ENCODE peak calls at places on chromosome 19, in eight cellular contexts. X is fibroblast of lung; W is testis; J is iPS DF 6.9; R is thoracic aorta; Y is heart left ventricle; C is CD4-positive, alpha-beta T cell; S is cardiac muscle cell. U is an unnamed sample.

GRCh38 chr19:54162241-54162805 is 2.8 kb upstream of the LENG1 start:
- DNase-seq in X (peak; percentile 54), W (peak; percentile 88), J (no peak), R (peak; percentile 40), Y (peak; percentile 82), C (peak; percentile 77), S (peak; percentile 73), U (peak; percentile 27)

GRCh38 chr19:18415177-18415867 is 3.9 kb upstream of the SSBP4 start:
- DNase-seq in X (peak; percentile 59), W (peak; percentile 83), J (no peak), R (no peak), Y (peak; percentile 90), C (no peak), S (peak; percentile 97), U (no peak)

GRCh38 chr19:5477451-5478215 is 22.4 kb downstream of the ZNRF4 start:
- DNase-seq in X (no peak), W (no peak), J (no peak), R (no peak), Y (no peak), C (no peak), S (no peak), U (no peak)

GRCh38 chr19:1411255-1412191 is 4.1 kb downstream of the DAZAP1 start:
- DNase-seq in X (peak; percentile 65), W (no peak), J (no peak), R (peak; percentile 24), Y (peak; percentile 80), C (no peak), S (peak; percentile 31), U (peak; percentile 95)

GRCh38 chr19:282501-282900 is 8.7 kb downstream of the PLPP2 start:
- DNase-seq in X (no peak), W (no peak), J (no peak), R (no peak), Y (no peak), C (no peak), S (no peak), U (no peak)

GRCh38 chr19:280541-281007 is 10.6 kb downstream of the PLPP2 start:
- DNase-seq in X (no peak), W (no peak), J (no peak), R (no peak), Y (no peak), C (no peak), S (no peak), U (no peak)

GRCh38 chr19:45469835-45470146 is 2.0 kb downstream of the FOSB start:
- DNase-seq in X (no peak), W (peak; percentile 96), J (no peak), R (peak; percentile 80), Y (no peak), C (no peak), S (no peak), U (peak; percentile 46)

GRCh38 chr19:35846038-35846668 is 6.2 kb downstream of the NPHS1 start:
- DNase-seq in X (no peak), W (no peak), J (no peak), R (no peak), Y (no peak), C (no peak), S (no peak), U (peak; percentile 19)

GRCh38 chr19:54418930-54419800 is 3.9 kb downstream of the TTYH1 start:
- DNase-seq in X (no peak), W (no peak), J (no peak), R (no peak), Y (no peak), C (no peak), S (no peak), U (no peak)

GRCh38 chr19:17103177-17103576 is 27.6 kb downstream of the MYO9B start:
- DNase-seq in X (no peak), W (peak; percentile 34), J (peak; percentile 41), R (no peak), Y (no peak), C (no peak), S (peak; percentile 59), U (no peak)

GRCh38 chr19:56162258-56162657 is 13.6 kb upstream of the GALP start:
- DNase-seq in X (peak; percentile 26), W (no peak), J (no peak), R (no peak), Y (no peak), C (no peak), S (peak; percentile 37), U (no peak)

GRCh38 chr19:43848821-43849220 is 21.7 kb downstream of the ZNF283 start:
- DNase-seq in X (no peak), W (no peak), J (no peak), R (no peak), Y (no peak), C (no peak), S (no peak), U (no peak)

GRCh38 chr19:1161716-1162115 is 12.4 kb downstream of the SBNO2 start:
- DNase-seq in X (no peak), W (no peak), J (no peak), R (no peak), Y (no peak), C (no peak), S (peak; percentile 27), U (no peak)

GRCh38 chr19:17719730-17720486 is 628 bp downstream of the MAP1S start:
- DNase-seq in X (no peak), W (no peak), J (no peak), R (no peak), Y (no peak), C (peak; percentile 43), S (no peak), U (peak; percentile 47)

GRCh38 chr19:55703790-55704215 is 28.8 kb downstream of the EPN1 start:
- DNase-seq in X (peak; percentile 6), W (peak; percentile 84), J (peak; percentile 31), R (no peak), Y (peak; percentile 26), C (peak; percentile 59), S (peak; percentile 38), U (peak; percentile 4)

GRCh38 chr19:9782282-9782681 is 13.7 kb upstream of the ZNF846 start:
- DNase-seq in X (no peak), W (no peak), J (no peak), R (no peak), Y (no peak), C (no peak), S (no peak), U (no peak)

GRCh38 chr19:58044886-58045285 is 11.1 kb downstream of the ZSCAN1 start:
- DNase-seq in X (no peak), W (peak; percentile 39), J (no peak), R (no peak), Y (no peak), C (no peak), S (no peak), U (no peak)

GRCh38 chr19:58046856-58047255 is 12.2 kb upstream of the ZNF135 start:
- DNase-seq in X (no peak), W (no peak), J (no peak), R (no peak), Y (no peak), C (no peak), S (no peak), U (no peak)

GRCh38 chr19:58042709-58043340 is 9.0 kb downstream of the ZSCAN1 start:
- DNase-seq in X (no peak), W (no peak), J (no peak), R (no peak), Y (no peak), C (no peak), S (no peak), U (no peak)

GRCh38 chr19:58045411-58046050 is 11.7 kb downstream of the ZSCAN1 start:
- DNase-seq in X (no peak), W (no peak), J (no peak), R (no peak), Y (no peak), C (no peak), S (no peak), U (no peak)

GRCh38 chr19:58044391-58044790 is 10.6 kb downstream of the ZSCAN1 start:
- DNase-seq in X (no peak), W (no peak), J (no peak), R (no peak), Y (no peak), C (no peak), S (no peak), U (no peak)
- H3K27ac ChIP-seq in X (no peak overlapping the region), W (no peak overlapping the region), J (no peak overlapping the region), R (no peak overlapping the region), Y (no peak overlapping the region), C (no peak overlapping the region), S (no peak overlapping the region), U (no peak overlapping the region)

GRCh38 chr19:49455729-49456128 is 2.7 kb downstream of the ALDH16A1 start:
- DNase-seq in X (no peak), W (no peak), J (no peak), R (no peak), Y (no peak), C (no peak), S (no peak), U (no peak)

GRCh38 chr19:49453757-49454248 is 778 bp downstream of the ALDH16A1 start:
- DNase-seq in X (no peak), W (no peak), J (no peak), R (no peak), Y (no peak), C (no peak), S (peak; percentile 8), U (no peak)

GRCh38 chr19:49458567-49458903 is 5.5 kb downstream of the ALDH16A1 start:
- DNase-seq in X (no peak), W (no peak), J (no peak), R (no peak), Y (no peak), C (no peak), S (no peak), U (no peak)

GRCh38 chr19:49459388-49459787 is 6.4 kb downstream of the ALDH16A1 start:
- DNase-seq in X (no peak), W (no peak), J (no peak), R (no peak), Y (no peak), C (no peak), S (no peak), U (no peak)

GRCh38 chr19:49456351-49456750 is 3.3 kb downstream of the ALDH16A1 start:
- DNase-seq in X (no peak), W (no peak), J (no peak), R (no peak), Y (no peak), C (no peak), S (peak; percentile 13), U (no peak)
- H3K27ac ChIP-seq in X (no peak overlapping the region), W (peak overlapping the region; percentile 60), J (no peak overlapping the region), R (no peak overlapping the region), Y (peak overlapping the region; percentile 63), C (no peak overlapping the region), S (no peak overlapping the region), U (no peak overlapping the region)

DNA sequence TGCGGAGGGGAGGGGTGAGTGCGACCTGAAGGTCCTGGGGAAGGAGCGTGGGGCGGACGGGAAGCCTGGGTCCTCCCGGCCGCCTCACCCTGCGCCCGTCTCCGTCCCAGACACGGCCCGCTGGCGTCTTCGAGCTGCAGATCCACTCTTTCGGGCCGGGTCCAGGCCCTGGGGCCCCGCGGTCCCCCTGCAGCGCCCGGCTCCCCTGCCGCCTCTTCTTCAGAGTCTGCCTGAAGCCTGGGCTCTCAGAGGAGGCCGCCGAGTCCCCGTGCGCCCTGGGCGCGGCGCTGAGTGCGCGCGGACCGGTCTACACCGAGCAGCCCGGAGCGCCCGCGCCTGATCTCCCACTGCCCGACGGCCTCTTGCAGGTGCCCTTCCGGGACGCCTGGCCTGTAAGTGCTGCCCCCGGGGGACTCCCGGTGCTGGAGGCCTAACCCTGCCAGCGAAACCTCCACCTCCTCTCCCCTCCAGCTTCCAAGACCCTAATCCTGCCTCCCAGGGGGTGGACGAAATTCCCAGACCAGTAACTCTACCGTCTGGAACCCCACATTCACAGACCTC is 415 bp downstream of the DLL3 start:
- DNase-seq in X (peak; percentile 16), W (no peak), J (no peak), R (no peak), Y (no peak), C (no peak), S (peak; percentile 23), U (no peak)
- H3K27ac ChIP-seq in X (no peak overlapping the region), W (no peak overlapping the region), J (no peak overlapping the region), R (no peak overlapping the region), Y (no peak overlapping the region), C (no peak overlapping the region), S (no peak overlapping the region), U (no peak overlapping the region)

GRCh38 chr19:41222240-41222639 is 3.2 kb downstream of the AXL start:
- DNase-seq in X (no peak), W (peak; percentile 27), J (no peak), R (no peak), Y (no peak), C (no peak), S (no peak), U (no peak)
- H3K27ac ChIP-seq in X (peak overlapping the region; percentile 99), W (peak overlapping the region; percentile 95), J (no peak overlapping the region), R (peak overlapping the region; percentile 95), Y (no peak overlapping the region), C (no peak overlapping the region), S (no peak overlapping the region), U (no peak overlapping the region)